ENCODE peak calls at places on chromosomes 1 and 21, in nine cellular contexts. X is K562, K is GM23338, G is HCT116, W is A549, M is SK-N-SH, N is Panc1, L is HepG2, A is GM12878. D is an unnamed sample.
A peak's percentile ranks its signal among the peaks of the same experiment; 100 is the strongest.

GRCh38 chr1:33612877-33613487 is 140.5 kb downstream of the ZSCAN20 start:
- DNase-seq in W (peak; percentile 65), X (peak; percentile 73), M (peak; percentile 78), A (no peak), L (peak; percentile 48), K (peak; percentile 95), G (peak; percentile 79), N (peak; percentile 36), D (peak; percentile 51)

GRCh38 chr21:34305605-34306235 is 58.1 kb upstream of the KCNE2 start:
- DNase-seq in X (no peak), W (no peak), G (no peak), L (no peak), K (no peak), N (no peak), M (no peak), A (no peak), D (no peak)

GRCh38 chr1:60978421-60979357 is 103.7 kb upstream of the NFIA start:
- DNase-seq in G (no peak), W (peak; percentile 43), A (peak; percentile 15), K (peak; percentile 67), L (peak; percentile 26), M (peak; percentile 32), N (peak; percentile 10), X (peak; percentile 63), D (no peak)

GRCh38 chr1:22876359-22877111 is 96.1 kb downstream of the LACTBL1 start:
- DNase-seq in W (no peak), K (peak; percentile 18), N (no peak), G (no peak), A (no peak), L (no peak), M (no peak), X (peak; percentile 24), D (no peak)

GRCh38 chr1:110645962-110646735 is 28.6 kb downstream of the KCNA3 start:
- DNase-seq in M (no peak), L (no peak), G (no peak), A (no peak), K (no peak), N (no peak), W (no peak), X (no peak), D (peak; percentile 74)

GRCh38 chr21:31176725-31177124 is 138.4 kb upstream of the KRTAP19-8 start:
- DNase-seq in L (no peak), W (no peak), A (no peak), X (no peak), G (no peak), N (no peak), K (no peak), M (no peak), D (no peak)

GRCh38 chr21:32381571-32381970 is 11.2 kb downstream of the URB1 start:
- DNase-seq in A (no peak), W (no peak), G (no peak), L (no peak), K (no peak), M (no peak), X (no peak), N (no peak), D (no peak)

GRCh38 chr1:63847308-63847910 is 73.6 kb downstream of the ROR1 start:
- DNase-seq in W (no peak), G (no peak), K (no peak), A (no peak), L (no peak), X (no peak), M (no peak), N (no peak), D (no peak)

GRCh38 chr1:200029035-200029623 is 1.6 kb downstream of the NR5A2 start:
- DNase-seq in N (no peak), X (no peak), L (no peak), M (peak; percentile 79), G (peak; percentile 4), W (peak; percentile 72), K (peak; percentile 79), A (no peak), D (no peak)

GRCh38 chr1:32464716-32465540 is at the start of gene ZBTB8B:
- DNase-seq in L (peak; percentile 41), M (peak; percentile 99), A (no peak), N (no peak), K (peak; percentile 99), G (peak; percentile 26), X (peak; percentile 80), W (peak; percentile 51), D (no peak)

GRCh38 chr1:96723372-96723771 is 1.8 kb downstream of the PTBP2 start:
- DNase-seq in W (no peak), X (no peak), G (no peak), M (no peak), A (no peak), N (no peak), K (no peak), L (no peak), D (no peak)
- H3K4me3 ChIP-seq in W (peak overlapping the region; percentile 98), X (peak overlapping the region; percentile 96), G (no peak overlapping the region), M (peak overlapping the region; percentile 87), A (peak overlapping the region; percentile 90), N (peak overlapping the region; percentile 75), K (peak overlapping the region; percentile 89), L (peak overlapping the region; percentile 94), D (peak overlapping the region; percentile 74)

GRCh38 chr1:240280560-240281322 is 189.1 kb downstream of the FMN2 start:
- DNase-seq in M (no peak), N (no peak), W (no peak), A (no peak), L (no peak), X (no peak), G (no peak), K (no peak), D (no peak)

GRCh38 chr1:240282061-240282830 is 190.6 kb downstream of the FMN2 start:
- DNase-seq in L (no peak), K (peak; percentile 4), X (no peak), W (no peak), M (no peak), G (no peak), A (no peak), N (no peak), D (no peak)

GRCh38 chr1:240287722-240288121 is 196.0 kb downstream of the FMN2 start:
- DNase-seq in G (no peak), N (no peak), W (no peak), L (no peak), A (no peak), X (no peak), K (no peak), M (no peak), D (no peak)

GRCh38 chr1:240284656-240285427 is 193.2 kb downstream of the FMN2 start:
- DNase-seq in X (no peak), N (no peak), K (no peak), L (no peak), M (no peak), A (no peak), W (no peak), G (no peak), D (no peak)

DNA sequence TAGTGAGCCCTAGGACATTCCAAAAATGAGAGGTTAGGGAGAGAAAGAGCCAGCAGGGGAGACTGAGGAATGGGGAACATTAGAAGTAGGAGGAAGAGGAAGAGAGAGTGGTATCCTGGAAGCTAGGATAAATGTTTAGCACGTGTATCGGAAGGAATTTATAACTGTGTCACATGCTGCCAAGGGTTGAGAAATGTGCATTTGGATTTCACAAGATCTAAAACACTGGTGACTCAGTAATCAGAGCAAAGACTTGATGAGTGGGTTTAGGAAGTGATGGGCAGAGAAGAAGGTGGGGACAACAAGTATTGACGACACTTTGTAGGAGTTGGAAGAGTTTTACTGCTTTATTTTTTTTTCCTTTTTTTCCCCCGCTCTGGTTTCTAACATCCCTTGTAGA is 193.9 kb downstream of the FMN2 start:
- DNase-seq in K (no peak), M (no peak), L (no peak), W (no peak), G (no peak), A (no peak), N (no peak), X (no peak), D (no peak)
- TF ChIP-seq REST in K (no peak), M (no peak), L (no peak), W (no peak), G (no peak), A (no peak), N (no peak), X (no peak), D (no peak)

DNA sequence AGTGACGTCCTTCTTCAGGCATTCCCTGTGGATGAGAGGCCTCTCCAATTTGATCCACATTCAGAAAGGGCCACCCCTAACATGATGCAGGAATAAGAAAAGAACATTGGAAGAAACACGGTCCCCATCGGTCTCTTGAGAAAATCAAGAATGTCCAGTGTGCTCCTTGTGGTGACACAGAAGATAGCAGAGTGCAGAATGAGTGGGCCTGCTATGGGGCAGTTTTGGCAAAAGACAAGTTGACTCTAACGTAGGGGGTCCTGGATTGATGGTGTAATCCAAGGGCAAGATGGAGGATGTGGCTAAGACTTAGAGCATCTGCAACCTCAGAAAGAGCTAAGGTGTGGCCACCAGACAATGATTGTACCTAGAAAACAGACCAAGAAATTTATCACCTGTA is 45.1 kb upstream of the COP1 start:
- DNase-seq in L (no peak), W (no peak), K (no peak), M (no peak), G (no peak), A (no peak), N (no peak), X (no peak), D (no peak)
- H3K4me3 ChIP-seq in L (no peak overlapping the region), W (no peak overlapping the region), K (no peak overlapping the region), M (no peak overlapping the region), G (no peak overlapping the region), A (no peak overlapping the region), N (no peak overlapping the region), X (no peak overlapping the region), D (no peak overlapping the region)

GRCh38 chr1:239963861-239964260 is 127.8 kb upstream of the FMN2 start:
- DNase-seq in A (no peak), X (no peak), G (no peak), M (peak; percentile 77), N (no peak), L (no peak), W (no peak), K (no peak), D (no peak)
- TF ChIP-seq REST in A (no peak), X (no peak), G (no peak), M (no peak), N (no peak), L (no peak), W (no peak), K (no peak), D (no peak)

GRCh38 chr21:44454058-44454457 is 1.3 kb upstream of the LRRC3 start:
- DNase-seq in A (no peak), G (no peak), M (no peak), K (no peak), X (no peak), N (no peak), W (no peak), L (no peak), D (no peak)

GRCh38 chr21:44455524-44456206 is 355 bp downstream of the LRRC3 start:
- DNase-seq in A (no peak), X (peak; percentile 24), G (no peak), N (no peak), L (no peak), K (peak; percentile 54), M (peak; percentile 82), W (peak; percentile 49), D (peak; percentile 49)

GRCh38 chr21:44456915-44457736 is 1.8 kb downstream of the LRRC3 start:
- DNase-seq in A (no peak), L (no peak), X (no peak), G (no peak), W (no peak), M (no peak), K (no peak), N (no peak), D (no peak)

GRCh38 chr21:44454747-44455523 is at the start of gene LRRC3:
- DNase-seq in W (peak; percentile 85), L (peak; percentile 82), A (peak; percentile 1), X (peak; percentile 95), M (peak; percentile 100), K (peak; percentile 97), G (peak; percentile 73), N (no peak), D (peak; percentile 72)

GRCh38 chr21:44456207-44456914 is 1.1 kb downstream of the LRRC3 start:
- DNase-seq in G (no peak), M (no peak), A (no peak), K (peak; percentile 26), N (no peak), L (no peak), W (no peak), X (no peak), D (no peak)
- H3K4me3 ChIP-seq in G (peak overlapping the region; percentile 48), M (peak overlapping the region; percentile 55), A (no peak overlapping the region), K (peak overlapping the region; percentile 77), N (peak overlapping the region; percentile 54), L (peak overlapping the region; percentile 87), W (peak overlapping the region; percentile 80), X (no peak overlapping the region), D (no peak overlapping the region)

D was measured in HL-60.